ENCODE peak calls at places on chromosomes 4 and X, in six cellular contexts. F, Z, X, O, A and V are unnamed samples.

GRCh38 chr4:93084599-93085305 is 743.8 kb upstream of the ATOH1 start:
- DNase-seq in F (no peak), Z (no peak), X (peak), O (no peak), A (peak), V (peak)

GRCh38 chr4:112381996-112382692 is 85.0 kb downstream of the ALPK1 start:
- DNase-seq in F (no peak), Z (no peak), X (no peak), O (no peak), A (no peak), V (peak)

GRCh38 chr4:10456270-10457254 is 664 bp downstream of the ZNF518B start:
- DNase-seq in F (peak), Z (peak), X (peak), O (peak), A (peak), V (peak)

GRCh38 chrX:106397788-106398538 is 213.8 kb upstream of the RADX start:
- DNase-seq in F (no peak), Z (peak), X (no peak), O (no peak), A (peak), V (no peak)

GRCh38 chrX:106608016-106608415 is 3.8 kb upstream of the RADX start:
- DNase-seq in F (no peak), Z (no peak), X (no peak), O (no peak), A (peak), V (peak)

GRCh38 chrX:74924449-74925209 is 623 bp downstream of the NEXMIF start:
- DNase-seq in F (peak), Z (no peak), X (peak), O (no peak), A (peak), V (peak)

GRCh38 chr4:185307136-185307950 is 88.4 kb downstream of the LRP2BP start:
- DNase-seq in F (no peak), Z (peak), X (peak), O (peak), A (peak), V (peak)

GRCh38 chr4:8832130-8832930 is 39.3 kb downstream of the HMX1 start:
- DNase-seq in F (no peak), Z (no peak), X (no peak), O (no peak), A (no peak), V (no peak)

GRCh38 chr4:37830640-37831039 is 4.2 kb downstream of the PGM2 start:
- DNase-seq in F (no peak), Z (no peak), X (no peak), O (no peak), A (no peak), V (no peak)

GRCh38 chrX:139194571-139195280 is 335.8 kb upstream of the F9 start:
- DNase-seq in F (no peak), Z (peak), X (peak), O (no peak), A (peak), V (peak)

GRCh38 chrX:127578395-127578794 is 473.8 kb downstream of the ACTRT1 start:
- DNase-seq in F (no peak), Z (no peak), X (no peak), O (no peak), A (no peak), V (no peak)

GRCh38 chr4:16752150-16752549 is 146.3 kb downstream of the LDB2 start:
- DNase-seq in F (no peak), Z (peak), X (no peak), O (no peak), A (peak), V (no peak)

GRCh38 chrX:10582945-10583344 is 37.4 kb downstream of the MID1 start:
- DNase-seq in F (no peak), Z (peak), X (peak), O (no peak), A (no peak), V (no peak)

GRCh38 chr4:176193898-176194297 is 1.5 kb downstream of the SPATA4 start:
- DNase-seq in F (no peak), Z (peak), X (peak), O (no peak), A (no peak), V (no peak)

GRCh38 chr4:1077711-1078477 is 35.5 kb downstream of the RNF212 start:
- DNase-seq in F (no peak), Z (no peak), X (no peak), O (no peak), A (no peak), V (no peak)

GRCh38 chr4:26992657-26993361 is 132.2 kb downstream of the STIM2 start:
- DNase-seq in F (no peak), Z (no peak), X (peak), O (no peak), A (no peak), V (no peak)

GRCh38 chr4:62490635-62491034 is 1290.5 kb downstream of the ADGRL3 start:
- DNase-seq in F (no peak), Z (peak), X (no peak), O (no peak), A (no peak), V (no peak)

GRCh38 chrX:107482046-107482445 is 32.6 kb downstream of the FRMPD3 start:
- DNase-seq in F (no peak), Z (no peak), X (peak), O (no peak), A (no peak), V (no peak)

GRCh38 chr4:104395219-104395618 is 99.5 kb downstream of the CXXC4 start:
- DNase-seq in F (no peak), Z (no peak), X (peak), O (no peak), A (peak), V (no peak)

GRCh38 chrX:7318246-7318645 is 170.3 kb upstream of the PUDP start:
- DNase-seq in F (no peak), Z (no peak), X (no peak), O (no peak), A (no peak), V (no peak)

GRCh38 chrX:57651169-57651919 is 28.7 kb downstream of the NLRP2B start:
- DNase-seq in F (no peak), Z (no peak), X (no peak), O (no peak), A (peak), V (peak)

DNA sequence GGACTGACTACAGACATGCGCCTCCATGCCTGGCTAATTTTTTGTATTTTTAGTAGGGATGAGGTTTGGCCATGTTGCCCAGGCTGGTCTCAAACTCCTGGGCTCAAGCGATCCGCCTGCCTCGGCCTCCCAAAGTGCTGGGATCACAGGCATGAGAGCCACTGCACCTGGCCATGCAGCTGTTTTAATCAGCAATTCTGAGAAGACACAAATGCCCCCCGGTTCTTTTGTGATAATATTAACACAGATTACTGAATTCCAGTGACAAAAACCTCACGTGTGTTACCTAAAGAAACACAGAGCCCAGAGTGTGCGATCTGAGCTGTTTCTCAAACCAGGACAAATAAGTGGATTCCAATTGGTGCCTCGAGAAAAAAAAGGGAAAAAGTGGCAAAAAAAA is 17.4 kb downstream of the DHRSX start:
- DNase-seq in F (no peak), Z (no peak), X (no peak), O (no peak), A (no peak), V (no peak)
- H3K4me2 ChIP-seq in F (no peak), Z (no peak), X (no peak), O (no peak), A (no peak), V (no peak)

DNA sequence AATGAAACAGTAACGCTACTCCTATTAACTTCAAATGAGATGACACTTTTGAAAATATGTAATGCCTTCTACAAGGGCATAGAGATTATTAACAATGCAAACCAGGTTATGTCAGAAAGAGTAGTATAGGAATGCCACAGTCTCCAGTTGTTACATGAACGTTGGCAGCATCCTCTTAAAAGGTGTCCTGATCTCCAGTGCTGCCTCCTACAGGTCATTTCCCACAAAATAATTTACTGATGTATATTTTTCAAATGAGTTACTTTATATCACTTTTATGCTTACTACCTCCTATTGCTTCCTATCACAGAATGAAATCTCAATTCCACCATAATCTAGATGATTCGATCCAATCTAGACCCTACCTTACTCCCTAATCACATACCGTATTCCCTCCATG is 195.2 kb upstream of the EPHA5 start:
- DNase-seq in F (no peak), Z (peak), X (peak), O (no peak), A (peak), V (peak)
- TF ChIP-seq CTCF in F (no peak), Z (peak), X (no peak), O (peak), A (peak), V (peak)

GRCh38 chr4:150402968-150403367 is 179.0 kb upstream of the MAB21L2 start:
- DNase-seq in F (no peak), Z (no peak), X (peak), O (peak), A (peak), V (peak)

GRCh38 chr4:150395872-150396271 is 186.1 kb upstream of the MAB21L2 start:
- DNase-seq in F (no peak), Z (no peak), X (no peak), O (no peak), A (no peak), V (no peak)

GRCh38 chr4:150401083-150401687 is 180.8 kb upstream of the MAB21L2 start:
- DNase-seq in F (no peak), Z (no peak), X (no peak), O (no peak), A (no peak), V (no peak)
- H3K4me2 ChIP-seq in F (no peak), Z (no peak), X (no peak), O (no peak), A (no peak), V (no peak)

DNA sequence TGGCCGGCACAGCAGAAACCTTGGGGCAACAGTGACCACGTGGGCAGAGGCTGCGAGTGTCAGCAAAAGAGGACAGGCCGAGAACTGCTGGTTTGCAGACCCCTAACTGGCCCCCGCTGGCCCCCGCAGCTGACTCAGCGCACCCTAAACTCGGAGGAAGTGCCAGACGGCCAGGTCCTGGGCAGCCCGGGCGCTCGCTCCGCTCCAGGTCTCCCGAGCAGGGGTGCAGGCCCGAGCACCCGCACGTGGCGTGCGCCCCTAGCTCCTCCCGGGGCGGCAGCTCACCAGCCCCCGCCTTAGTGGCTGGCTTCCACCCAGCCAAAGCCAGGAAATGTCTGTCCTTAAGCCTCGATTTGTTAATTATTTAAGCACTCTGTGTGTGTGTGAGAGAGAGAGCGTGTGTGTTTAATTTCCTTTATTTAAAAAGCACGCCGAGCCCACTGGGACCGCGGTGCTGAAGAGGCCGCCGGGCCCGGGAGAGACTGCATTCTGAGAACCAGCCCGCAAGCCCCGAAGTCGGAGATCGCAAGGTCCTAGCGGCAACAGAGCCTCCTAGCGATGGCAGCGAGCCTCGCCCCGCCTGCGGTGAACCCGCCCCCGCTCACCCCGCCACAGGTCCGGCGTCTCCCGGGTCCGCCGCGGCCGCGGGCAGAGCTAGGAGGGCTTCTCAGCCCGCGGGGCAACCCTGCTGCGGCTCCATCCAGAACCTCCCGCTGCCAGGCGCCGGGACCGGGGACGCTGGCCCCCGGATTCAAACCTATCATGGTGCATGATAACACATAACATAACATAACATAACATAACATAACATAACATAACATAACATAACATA is 45.9 kb upstream of the CDKN2AIP start:
- DNase-seq in F (peak), Z (peak), X (peak), O (peak), A (peak), V (peak)
- TF ChIP-seq CTCF in F (peak), Z (peak), X (peak), O (peak), A (peak), V (peak)

GRCh38 chrX:120672389-120672788 is 42.5 kb upstream of the C1GALT1C1 start:
- DNase-seq in F (peak), Z (peak), X (peak), O (peak), A (no peak), V (no peak)

GRCh38 chrX:120677017-120677652 is 47.3 kb upstream of the C1GALT1C1 start:
- DNase-seq in F (no peak), Z (no peak), X (no peak), O (no peak), A (no peak), V (no peak)

GRCh38 chrX:120672841-120673530 is 43.1 kb upstream of the C1GALT1C1 start:
- DNase-seq in F (no peak), Z (no peak), X (no peak), O (no peak), A (no peak), V (no peak)

GRCh38 chrX:120668357-120668756 is 38.5 kb upstream of the C1GALT1C1 start:
- DNase-seq in F (no peak), Z (no peak), X (no peak), O (no peak), A (no peak), V (no peak)

GRCh38 chrX:120671963-120672362 is 42.1 kb upstream of the C1GALT1C1 start:
- DNase-seq in F (no peak), Z (no peak), X (peak), O (no peak), A (no peak), V (no peak)
- H3K4me2 ChIP-seq in F (peak), Z (peak), X (no peak), O (peak), A (no peak), V (no peak)

DNA sequence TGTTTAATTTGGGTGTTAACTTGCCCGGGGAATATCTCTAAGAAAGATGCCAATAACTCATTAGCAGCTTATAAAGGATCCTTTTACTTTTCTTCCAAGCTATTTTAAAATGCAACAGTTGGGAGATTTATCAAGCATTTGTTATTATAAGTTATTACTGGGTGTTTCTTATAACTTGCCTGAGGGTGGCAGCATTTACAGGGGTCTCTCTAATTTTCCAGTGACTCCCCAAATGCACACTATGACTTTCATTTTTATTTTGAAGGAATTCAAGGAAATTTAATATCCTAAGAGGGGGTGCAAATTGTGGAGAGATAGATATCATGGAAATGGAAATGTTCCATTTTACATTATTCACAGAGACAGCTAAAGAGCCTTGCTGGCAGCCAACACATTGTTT is 138.0 kb downstream of the PDGFRA start:
- DNase-seq in F (no peak), Z (no peak), X (no peak), O (no peak), A (no peak), V (no peak)
- TF ChIP-seq CTCF in F (no peak), Z (no peak), X (no peak), O (no peak), A (no peak), V (no peak)

GRCh38 chr4:138672393-138672976 is 343.1 kb upstream of the NOCT start:
- DNase-seq in F (no peak), Z (no peak), X (no peak), O (no peak), A (no peak), V (no peak)
- H3K4me2 ChIP-seq in F (no peak), Z (no peak), X (no peak), O (no peak), A (peak), V (no peak)

GRCh38 chr4:161254375-161254774 is 909.4 kb downstream of the FSTL5 start:
- DNase-seq in F (no peak), Z (peak), X (no peak), O (no peak), A (no peak), V (no peak)

GRCh38 chr4:161256172-161256571 is 907.6 kb downstream of the FSTL5 start:
- DNase-seq in F (no peak), Z (no peak), X (peak), O (no peak), A (peak), V (peak)

GRCh38 chr4:161249779-161250440 is 913.9 kb downstream of the FSTL5 start:
- DNase-seq in F (no peak), Z (no peak), X (no peak), O (no peak), A (no peak), V (no peak)

GRCh38 chr4:161248880-161249279 is 914.9 kb downstream of the FSTL5 start:
- DNase-seq in F (no peak), Z (no peak), X (no peak), O (no peak), A (no peak), V (no peak)

GRCh38 chr4:161252520-161253141 is 911.2 kb downstream of the FSTL5 start:
- DNase-seq in F (peak), Z (peak), X (peak), O (no peak), A (peak), V (no peak)
- TF ChIP-seq CTCF in F (peak), Z (peak), X (peak), O (peak), A (peak), V (peak)

DNA sequence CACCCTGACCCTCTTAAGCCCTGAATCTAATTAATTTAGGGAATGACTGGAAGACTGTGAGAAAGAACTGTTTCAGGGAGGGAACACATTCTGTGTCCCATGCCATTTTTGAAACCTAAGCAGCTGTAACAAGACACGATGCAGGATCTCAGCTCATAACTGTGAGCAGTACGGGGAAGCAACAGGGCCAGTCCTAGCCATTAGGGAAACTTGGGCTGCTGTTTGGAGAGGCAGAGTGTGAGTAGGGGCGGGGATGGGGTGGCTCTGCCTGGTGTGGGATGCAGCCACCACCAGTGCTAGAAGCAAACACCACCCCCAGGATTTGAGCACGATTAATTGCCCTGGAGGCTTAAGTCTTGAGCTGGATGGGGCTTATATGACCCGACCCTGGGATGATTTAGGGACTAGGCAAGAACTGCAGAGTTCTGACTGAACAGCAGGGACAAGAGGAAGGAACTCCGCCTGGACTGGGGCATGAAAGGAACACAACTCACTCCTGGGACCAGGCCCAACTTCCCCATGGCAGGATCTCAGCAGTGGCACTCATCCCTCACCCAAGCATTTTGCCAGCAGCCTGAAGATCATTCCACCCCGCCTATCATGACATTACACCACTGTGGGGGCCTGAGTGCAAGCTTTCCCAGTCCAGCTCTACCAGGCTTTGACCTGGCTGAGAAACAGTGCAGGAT is 43.1 kb downstream of the ATRX start:
- DNase-seq in F (no peak), Z (no peak), X (no peak), O (no peak), A (no peak), V (no peak)
- H3K4me2 ChIP-seq in F (no peak), Z (no peak), X (no peak), O (no peak), A (no peak), V (no peak)